ENCODE peak calls at places on chromosomes 11 and 22, in four cellular contexts. One of them, this sample, is unnamed.

GRCh38 chr11:48111941-48112340 is 104.7 kb upstream of the OR4B1 start:
- DNase-seq in sciatic nerve: no peak
- DNase-seq in astrocyte of the spinal cord: no peak
- DNase-seq in endothelial cell of umbilical vein: no peak
- DNase-seq in this sample: no peak

GRCh38 chr11:22666700-22667439 is 459 bp downstream of the GAS2 start:
- DNase-seq in sciatic nerve: peak
- DNase-seq in astrocyte of the spinal cord: peak
- DNase-seq in endothelial cell of umbilical vein: peak
- DNase-seq in this sample: peak

GRCh38 chr11:98701541-98701940 is 319.2 kb upstream of the CNTN5 start:
- DNase-seq in sciatic nerve: no peak
- DNase-seq in astrocyte of the spinal cord: peak
- DNase-seq in endothelial cell of umbilical vein: no peak
- DNase-seq in this sample: no peak

GRCh38 chr11:114174712-114175495 is 115.4 kb downstream of the ZBTB16 start:
- DNase-seq in sciatic nerve: no peak
- DNase-seq in astrocyte of the spinal cord: no peak
- DNase-seq in endothelial cell of umbilical vein: no peak
- DNase-seq in this sample: no peak

GRCh38 chr11:65434667-65435179 is 12.1 kb downstream of the NEAT1 start:
- DNase-seq in sciatic nerve: no peak
- DNase-seq in astrocyte of the spinal cord: peak
- DNase-seq in endothelial cell of umbilical vein: peak
- DNase-seq in this sample: no peak

GRCh38 chr11:2888266-2888968 is 2.8 kb upstream of the CDKN1C start:
- DNase-seq in sciatic nerve: peak
- DNase-seq in astrocyte of the spinal cord: peak
- DNase-seq in endothelial cell of umbilical vein: peak
- DNase-seq in this sample: peak

GRCh38 chr11:64539711-64540420 is 51.2 kb upstream of the SLC22A12 start:
- DNase-seq in sciatic nerve: no peak
- DNase-seq in astrocyte of the spinal cord: no peak
- DNase-seq in endothelial cell of umbilical vein: no peak
- DNase-seq in this sample: no peak

GRCh38 chr11:46357483-46357936 is 10.2 kb downstream of the DGKZ start:
- DNase-seq in sciatic nerve: no peak
- DNase-seq in astrocyte of the spinal cord: no peak
- DNase-seq in endothelial cell of umbilical vein: no peak
- DNase-seq in this sample: no peak

GRCh38 chr11:65077466-65077865 is 6.4 kb downstream of the CDCA5 start:
- DNase-seq in sciatic nerve: no peak
- DNase-seq in astrocyte of the spinal cord: no peak
- DNase-seq in endothelial cell of umbilical vein: no peak
- DNase-seq in this sample: no peak

GRCh38 chr11:66386171-66387069 is 14.9 kb upstream of the SLC29A2 start:
- DNase-seq in sciatic nerve: peak
- DNase-seq in astrocyte of the spinal cord: peak
- DNase-seq in endothelial cell of umbilical vein: peak
- DNase-seq in this sample: peak

GRCh38 chr11:1827095-1827797 is 7.5 kb upstream of the SYT8 start:
- DNase-seq in sciatic nerve: peak
- DNase-seq in astrocyte of the spinal cord: peak
- DNase-seq in endothelial cell of umbilical vein: peak
- DNase-seq in this sample: peak

GRCh38 chr22:49701380-49702067 is 126.1 kb downstream of the BRD1 start:
- DNase-seq in sciatic nerve: peak
- DNase-seq in astrocyte of the spinal cord: no peak
- DNase-seq in endothelial cell of umbilical vein: no peak
- DNase-seq in this sample: no peak

GRCh38 chr11:119108151-119108856 is 1.2 kb downstream of the C2CD2L start:
- DNase-seq in sciatic nerve: no peak
- DNase-seq in astrocyte of the spinal cord: no peak
- DNase-seq in endothelial cell of umbilical vein: no peak
- DNase-seq in this sample: peak

GRCh38 chr22:25759825-25760231 is 17.8 kb downstream of the MYO18B start:
- DNase-seq in sciatic nerve: no peak
- DNase-seq in astrocyte of the spinal cord: peak
- DNase-seq in endothelial cell of umbilical vein: peak
- DNase-seq in this sample: no peak

GRCh38 chr11:87878373-87878779 is 296.9 kb downstream of the RAB38 start:
- DNase-seq in sciatic nerve: no peak
- DNase-seq in astrocyte of the spinal cord: peak
- DNase-seq in endothelial cell of umbilical vein: peak
- DNase-seq in this sample: no peak

GRCh38 chr11:2444301-2445106 is at the start of the genes KCNQ1 and TRPM5:
- DNase-seq in sciatic nerve: no peak
- DNase-seq in astrocyte of the spinal cord: no peak
- DNase-seq in endothelial cell of umbilical vein: no peak
- DNase-seq in this sample: peak

GRCh38 chr22:49022816-49023160 is 804.9 kb downstream of the BRD1 start:
- DNase-seq in sciatic nerve: no peak
- DNase-seq in astrocyte of the spinal cord: no peak
- DNase-seq in endothelial cell of umbilical vein: no peak
- DNase-seq in this sample: no peak

GRCh38 chr11:5973530-5973929 is 5.2 kb upstream of the OR56A5 start:
- DNase-seq in sciatic nerve: no peak
- DNase-seq in astrocyte of the spinal cord: no peak
- DNase-seq in endothelial cell of umbilical vein: no peak
- DNase-seq in this sample: no peak

GRCh38 chr22:41348964-41349484 is 32.7 kb upstream of the TEF start:
- DNase-seq in sciatic nerve: no peak
- DNase-seq in astrocyte of the spinal cord: no peak
- DNase-seq in endothelial cell of umbilical vein: no peak
- DNase-seq in this sample: no peak

GRCh38 chr11:7416080-7416479 is 69.2 kb upstream of the OLFML1 start:
- DNase-seq in sciatic nerve: no peak
- DNase-seq in astrocyte of the spinal cord: no peak
- DNase-seq in endothelial cell of umbilical vein: no peak
- DNase-seq in this sample: no peak

GRCh38 chr11:84923489-84923888 is 703.7 kb downstream of the DLG2 start:
- DNase-seq in sciatic nerve: no peak
- DNase-seq in astrocyte of the spinal cord: no peak
- DNase-seq in endothelial cell of umbilical vein: no peak
- DNase-seq in this sample: no peak

GRCh38 chr11:69711824-69712801 is 8.3 kb upstream of the FGF19 start:
- DNase-seq in sciatic nerve: no peak
- DNase-seq in astrocyte of the spinal cord: no peak
- DNase-seq in endothelial cell of umbilical vein: no peak
- DNase-seq in this sample: no peak

GRCh38 chr22:19797631-19798319 is 37.2 kb downstream of the TBX1 start:
- DNase-seq in sciatic nerve: no peak
- DNase-seq in astrocyte of the spinal cord: no peak
- DNase-seq in endothelial cell of umbilical vein: no peak
- DNase-seq in this sample: no peak

GRCh38 chr22:28283025-28283654 is 364.1 kb upstream of the PITPNB start:
- DNase-seq in sciatic nerve: no peak
- DNase-seq in astrocyte of the spinal cord: peak
- DNase-seq in endothelial cell of umbilical vein: peak
- DNase-seq in this sample: no peak

This sample was measured in mucosa of descending colon.